ENCODE peak calls at places on chromosome 2, in eight cellular contexts. Y is right lobe of liver, O is stomach, A is ovary, Z is H54, B is A549, Q is heart left ventricle, G is breast epithelium. W is an unnamed sample.

GRCh38 chr2:179340678-179341077 is 76.0 kb upstream of the SESTD1 start:
- DNase-seq in Y (no peak), O (no peak), A (no peak), Z (no peak), B (no peak), Q (no peak), G (no peak), W (no peak)

GRCh38 chr2:111252436-111252835 is 131.7 kb downstream of the BCL2L11 start:
- DNase-seq in Y (no peak), O (no peak), A (no peak), Z (no peak), B (no peak), Q (no peak), G (no peak), W (no peak)

GRCh38 chr2:217293607-217294006 is 433.7 kb upstream of the TNP1 start:
- DNase-seq in Y (no peak), O (no peak), A (no peak), Z (no peak), B (no peak), Q (no peak), G (no peak), W (no peak)

GRCh38 chr2:32963941-32964340 is 17.2 kb downstream of the LTBP1 start:
- DNase-seq in Y (no peak), O (no peak), A (no peak), Z (no peak), B (no peak), Q (peak; percentile 32), G (no peak), W (no peak)

GRCh38 chr2:134131681-134132486 is 122.0 kb upstream of the MGAT5 start:
- DNase-seq in Y (no peak), O (no peak), A (no peak), Z (no peak), B (no peak), Q (no peak), G (no peak), W (no peak)

GRCh38 chr2:168522446-168522845 is 66.4 kb downstream of the CERS6 start:
- DNase-seq in Y (no peak), O (no peak), A (no peak), Z (no peak), B (no peak), Q (no peak), G (no peak), W (no peak)

GRCh38 chr2:181844551-181845290 is 46.8 kb upstream of the ITPRID2 start:
- DNase-seq in Y (no peak), O (no peak), A (no peak), Z (no peak), B (no peak), Q (no peak), G (no peak), W (no peak)

GRCh38 chr2:65294701-65295100 is 67.1 kb downstream of the ACTR2 start:
- DNase-seq in Y (no peak), O (no peak), A (no peak), Z (no peak), B (no peak), Q (peak; percentile 23), G (no peak), W (no peak)

GRCh38 chr2:174779361-174779928 is 15.2 kb upstream of the CHRNA1 start:
- DNase-seq in Y (no peak), O (no peak), A (no peak), Z (no peak), B (no peak), Q (no peak), G (no peak), W (no peak)

GRCh38 chr2:231015462-231015861 is 19.5 kb downstream of the SPATA3 start:
- DNase-seq in Y (no peak), O (no peak), A (no peak), Z (no peak), B (no peak), Q (no peak), G (no peak), W (no peak)

GRCh38 chr2:9753665-9754531 is 89.4 kb upstream of the TAF1B start:
- DNase-seq in Y (no peak), O (peak; percentile 70), A (no peak), Z (no peak), B (no peak), Q (no peak), G (peak; percentile 81), W (no peak)
- TF ChIP-seq POLR2A in Y (no peak), O (no peak), A (no peak), Z (no peak), B (no peak), Q (no peak), G (no peak), W (no peak)

GRCh38 chr2:241354668-241355658 is 1.1 kb upstream of the FARP2 start:
- DNase-seq in Y (peak; percentile 95), O (peak; percentile 93), A (peak; percentile 82), Z (peak; percentile 70), B (peak; percentile 46), Q (peak; percentile 90), G (peak; percentile 87), W (peak; percentile 89)

GRCh38 chr2:241356871-241357260 is 781 bp downstream of the FARP2 start:
- DNase-seq in Y (no peak), O (no peak), A (no peak), Z (no peak), B (no peak), Q (no peak), G (no peak), W (peak; percentile 45)

GRCh38 chr2:241357531-241357930 is 1.4 kb downstream of the FARP2 start:
- DNase-seq in Y (no peak), O (no peak), A (no peak), Z (no peak), B (no peak), Q (no peak), G (no peak), W (no peak)

GRCh38 chr2:241358470-241358869 is 2.4 kb downstream of the FARP2 start:
- DNase-seq in Y (no peak), O (no peak), A (no peak), Z (no peak), B (no peak), Q (no peak), G (no peak), W (no peak)

DNA sequence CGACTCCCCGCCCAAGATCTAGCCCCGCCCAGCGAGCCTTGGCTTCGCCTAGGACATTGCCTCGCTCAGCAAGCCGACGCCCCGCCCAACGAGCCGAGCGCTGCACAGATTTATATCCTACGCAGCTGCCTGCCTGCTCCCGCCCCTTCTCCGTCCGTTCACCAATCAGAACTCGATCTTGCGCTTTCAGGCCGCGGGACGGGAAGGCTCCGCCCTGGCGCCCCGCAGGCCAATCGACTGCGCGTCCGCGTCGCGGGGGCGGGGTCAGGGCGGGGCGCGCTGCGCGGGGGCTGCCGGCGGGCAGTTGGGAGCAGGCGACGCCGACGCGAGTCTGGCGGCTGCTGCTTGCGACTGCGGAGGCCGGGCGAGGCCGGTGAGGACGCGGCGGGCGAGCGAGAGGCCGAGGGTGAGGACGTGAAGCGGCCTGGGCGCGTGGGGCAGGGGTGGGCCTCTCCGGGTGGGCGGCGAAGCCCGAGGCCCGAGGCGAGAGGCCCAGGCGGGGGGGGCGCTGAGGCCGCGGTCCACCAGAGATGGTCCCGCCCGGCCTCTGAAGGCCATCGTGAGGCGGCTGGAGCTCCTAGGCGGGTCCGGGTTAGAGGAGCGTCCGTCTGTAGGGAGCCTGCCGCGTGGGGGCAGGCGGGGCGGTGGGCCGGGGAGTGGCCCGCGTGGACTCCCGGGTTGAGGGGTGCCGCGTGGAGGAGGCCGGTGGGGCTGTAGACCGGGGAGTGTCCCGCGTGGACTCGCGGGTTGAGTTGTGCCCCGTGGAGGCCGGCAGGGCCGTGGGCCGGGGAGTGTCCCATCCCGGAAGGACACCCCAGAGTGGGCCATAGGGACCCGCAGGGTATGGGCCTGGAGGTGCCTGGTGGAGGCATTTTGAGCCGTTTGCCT is at the start of gene FARP2:
- DNase-seq in Y (peak; percentile 100), O (peak; percentile 100), A (peak; percentile 100), Z (peak; percentile 80), B (peak; percentile 89), Q (peak; percentile 100), G (peak; percentile 100), W (peak; percentile 99)
- TF ChIP-seq POLR2A in Y (peak; percentile 95), O (no peak), A (peak; percentile 81), Z (peak; percentile 97), B (peak; percentile 87), Q (peak; percentile 91), G (no peak), W (peak; percentile 58)

GRCh38 chr2:19987936-19988335 is 2.0 kb downstream of the WDR35 start:
- DNase-seq in Y (no peak), O (no peak), A (no peak), Z (no peak), B (no peak), Q (no peak), G (no peak), W (no peak)

GRCh38 chr2:19988600-19988999 is 1.3 kb downstream of the WDR35 start:
- DNase-seq in Y (no peak), O (no peak), A (no peak), Z (no peak), B (no peak), Q (no peak), G (no peak), W (no peak)

GRCh38 chr2:19990416-19990728 is 467 bp upstream of the WDR35 start:
- DNase-seq in Y (no peak), O (no peak), A (no peak), Z (no peak), B (no peak), Q (no peak), G (no peak), W (no peak)

GRCh38 chr2:19989681-19990415 is at the start of gene WDR35:
- DNase-seq in Y (peak; percentile 93), O (peak; percentile 95), A (peak; percentile 87), Z (peak; percentile 94), B (peak; percentile 98), Q (peak; percentile 94), G (peak; percentile 79), W (peak; percentile 91)

GRCh38 chr2:19989342-19989680 is 594 bp downstream of the WDR35 start:
- DNase-seq in Y (no peak), O (no peak), A (no peak), Z (peak; percentile 9), B (no peak), Q (no peak), G (no peak), W (no peak)
- TF ChIP-seq POLR2A in Y (no peak), O (no peak), A (no peak), Z (no peak), B (no peak), Q (no peak), G (no peak), W (no peak)

DNA sequence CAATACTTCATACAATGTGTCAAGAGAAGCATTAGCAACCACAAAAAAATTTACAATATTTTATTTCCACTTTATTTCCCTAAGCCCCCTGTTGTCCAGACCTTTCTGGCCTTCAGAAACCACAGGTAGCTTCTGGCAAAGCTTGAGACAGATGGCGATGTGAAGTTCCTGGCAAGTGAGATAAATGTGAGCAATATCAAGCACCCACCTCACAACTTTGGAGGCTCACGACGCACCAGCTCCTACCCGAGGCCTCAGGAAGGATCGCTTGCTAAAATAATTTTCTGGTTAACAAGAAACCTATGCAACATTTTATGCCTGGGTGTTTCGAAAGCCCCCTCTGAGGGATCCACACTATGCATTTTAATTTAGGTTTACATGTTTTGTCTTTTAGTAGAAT is 158.0 kb upstream of the CHAC2 start:
- DNase-seq in Y (no peak), O (no peak), A (no peak), Z (no peak), B (no peak), Q (no peak), G (no peak), W (no peak)
- TF ChIP-seq POLR2A in Y (no peak), O (no peak), A (no peak), Z (no peak), B (no peak), Q (no peak), G (no peak), W (no peak)